ENCODE peak calls at places on chromosomes 3 and 15, in nine cellular contexts. U is endodermal cell; F is naive thymus-derived CD4-positive, alpha-beta T cell; S is A549; W is ovary; X is pancreas; N is brain microvascular endothelial cell; L is fibroblast of lung; O is cardiac muscle cell. I is an unnamed sample.

GRCh38 chr15:63870043-63870394 is 36.3 kb upstream of the HERC1 start:
- DNase-seq in U (no peak), F (no peak), S (no peak), W (no peak), X (no peak), N (no peak), L (no peak), O (no peak), I (no peak)

GRCh38 chr3:161049683-161050248 is 55.4 kb downstream of the B3GALNT1 start:
- DNase-seq in U (no peak), F (no peak), S (no peak), W (no peak), X (no peak), N (no peak), L (no peak), O (no peak), I (no peak)

GRCh38 chr3:16249336-16249735 is 15.4 kb downstream of the DPH3 start:
- DNase-seq in U (peak), F (no peak), S (peak), W (no peak), X (no peak), N (peak), L (peak), O (peak), I (no peak)

GRCh38 chr15:50112488-50113186 is 6.4 kb downstream of the ATP8B4 start:
- DNase-seq in U (no peak), F (no peak), S (no peak), W (no peak), X (no peak), N (no peak), L (no peak), O (no peak), I (peak)

GRCh38 chr3:20061331-20061730 is 21.1 kb downstream of the KAT2B start:
- DNase-seq in U (no peak), F (no peak), S (no peak), W (no peak), X (no peak), N (no peak), L (no peak), O (no peak), I (no peak)

GRCh38 chr3:114586119-114586518 is 292.3 kb downstream of the TIGIT start:
- DNase-seq in U (no peak), F (no peak), S (no peak), W (no peak), X (no peak), N (no peak), L (no peak), O (no peak), I (no peak)

GRCh38 chr15:74529911-74530310 is 11.1 kb upstream of the ARID3B start:
- DNase-seq in U (no peak), F (no peak), S (no peak), W (no peak), X (no peak), N (peak), L (peak), O (no peak), I (no peak)

GRCh38 chr3:105686324-105686897 is 182.4 kb downstream of the CBLB start:
- DNase-seq in U (no peak), F (peak), S (peak), W (no peak), X (no peak), N (no peak), L (peak), O (no peak), I (no peak)

GRCh38 chr15:58437531-58438105 is 5.8 kb downstream of the LIPC start:
- DNase-seq in U (no peak), F (no peak), S (no peak), W (no peak), X (no peak), N (peak), L (no peak), O (no peak), I (no peak)

GRCh38 chr3:146071636-146072035 is 89.3 kb downstream of the PLOD2 start:
- DNase-seq in U (no peak), F (no peak), S (no peak), W (no peak), X (no peak), N (no peak), L (no peak), O (no peak), I (no peak)

GRCh38 chr3:52845691-52846426 is 11.0 kb upstream of the MUSTN1 start:
- DNase-seq in U (peak), F (no peak), S (no peak), W (no peak), X (no peak), N (no peak), L (no peak), O (no peak), I (no peak)

GRCh38 chr15:41653760-41654159 is 6.4 kb upstream of the MGA start:
- DNase-seq in U (no peak), F (no peak), S (no peak), W (no peak), X (no peak), N (no peak), L (no peak), O (no peak), I (peak)

GRCh38 chr15:81411969-81412633 is 38.1 kb upstream of the TMC3 start:
- DNase-seq in U (no peak), F (no peak), S (no peak), W (no peak), X (no peak), N (no peak), L (no peak), O (peak), I (no peak)

GRCh38 chr3:53258600-53259426 is 3.0 kb upstream of the TKT start:
- DNase-seq in U (peak), F (no peak), S (no peak), W (no peak), X (no peak), N (no peak), L (no peak), O (no peak), I (no peak)

GRCh38 chr15:73822998-73823397 is 50.4 kb upstream of the TBC1D21 start:
- DNase-seq in U (peak), F (no peak), S (no peak), W (no peak), X (no peak), N (peak), L (peak), O (peak), I (no peak)

GRCh38 chr3:195258449-195259145 is 12.4 kb downstream of the XXYLT1 start:
- DNase-seq in U (peak), F (no peak), S (no peak), W (no peak), X (no peak), N (no peak), L (peak), O (no peak), I (no peak)

GRCh38 chr3:72550582-72551262 is 297.5 kb downstream of the SHQ1 start:
- DNase-seq in U (no peak), F (no peak), S (no peak), W (no peak), X (no peak), N (no peak), L (no peak), O (no peak), I (no peak)

GRCh38 chr3:64977308-64978100 is 289.7 kb upstream of the ADAMTS9 start:
- DNase-seq in U (peak), F (no peak), S (no peak), W (no peak), X (no peak), N (peak), L (peak), O (no peak), I (no peak)

GRCh38 chr3:193764959-193765358 is 172.0 kb downstream of the OPA1 start:
- DNase-seq in U (no peak), F (no peak), S (no peak), W (no peak), X (no peak), N (no peak), L (no peak), O (no peak), I (no peak)

GRCh38 chr3:5376761-5377160 is 189.3 kb downstream of the EDEM1 start:
- DNase-seq in U (peak), F (no peak), S (no peak), W (no peak), X (no peak), N (no peak), L (no peak), O (no peak), I (no peak)

GRCh38 chr3:59709702-59710555 is 660.1 kb upstream of the CFAP20DC start:
- DNase-seq in U (no peak), F (peak), S (no peak), W (no peak), X (no peak), N (no peak), L (no peak), O (no peak), I (peak)

GRCh38 chr15:61755461-61755860 is 304.8 kb downstream of the VPS13C start:
- DNase-seq in U (no peak), F (no peak), S (no peak), W (no peak), X (no peak), N (no peak), L (no peak), O (no peak), I (no peak)

GRCh38 chr15:77988386-77989301 is 88.9 kb downstream of the TBC1D2B start:
- DNase-seq in U (no peak), F (no peak), S (no peak), W (peak), X (no peak), N (no peak), L (no peak), O (no peak), I (no peak)

GRCh38 chr15:74780983-74781672 is 752 bp upstream of the CSK start:
- DNase-seq in U (peak), F (peak), S (no peak), W (no peak), X (no peak), N (no peak), L (peak), O (peak), I (peak)

GRCh38 chr3:27758083-27758482 is 36.0 kb upstream of the EOMES start:
- DNase-seq in U (no peak), F (no peak), S (peak), W (no peak), X (no peak), N (peak), L (peak), O (no peak), I (no peak)

GRCh38 chr3:57864853-57865252 is 108.7 kb downstream of the SLMAP start:
- DNase-seq in U (no peak), F (no peak), S (peak), W (no peak), X (no peak), N (peak), L (peak), O (peak), I (no peak)

GRCh38 chr15:89101302-89102191 is 13.3 kb downstream of the ABHD2 start:
- DNase-seq in U (no peak), F (no peak), S (peak), W (peak), X (peak), N (peak), L (peak), O (peak), I (no peak)

GRCh38 chr3:50971487-50971924 is 296.8 kb downstream of the DOCK3 start:
- DNase-seq in U (peak), F (peak), S (peak), W (no peak), X (peak), N (peak), L (peak), O (peak), I (peak)

GRCh38 chr3:76585794-76586392 is 454.0 kb upstream of the ROBO2 start:
- DNase-seq in U (no peak), F (no peak), S (peak), W (no peak), X (no peak), N (no peak), L (peak), O (peak), I (no peak)

GRCh38 chr3:149628957-149629670 is 28.7 kb downstream of the WWTR1 start:
- DNase-seq in U (no peak), F (no peak), S (no peak), W (no peak), X (no peak), N (no peak), L (peak), O (no peak), I (no peak)

GRCh38 chr3:89113887-89114840 is 6.7 kb downstream of the EPHA3 start:
- DNase-seq in U (peak), F (no peak), S (peak), W (peak), X (peak), N (peak), L (peak), O (peak), I (no peak)

GRCh38 chr15:56371495-56372147 is 6.4 kb downstream of the TEX9 start:
- DNase-seq in U (no peak), F (no peak), S (no peak), W (no peak), X (no peak), N (no peak), L (no peak), O (no peak), I (no peak)

GRCh38 chr3:187689984-187690383 is 12.4 kb downstream of the RTP2 start:
- DNase-seq in U (no peak), F (no peak), S (no peak), W (no peak), X (no peak), N (peak), L (peak), O (no peak), I (no peak)

GRCh38 chr3:10419637-10420232 is 85.7 kb downstream of the ATP2B2 start:
- DNase-seq in U (no peak), F (peak), S (no peak), W (no peak), X (no peak), N (no peak), L (peak), O (no peak), I (no peak)

GRCh38 chr3:55269636-55270035 is 217.5 kb downstream of the WNT5A start:
- DNase-seq in U (no peak), F (no peak), S (no peak), W (no peak), X (no peak), N (no peak), L (no peak), O (no peak), I (no peak)

GRCh38 chr15:31574761-31575160 is 248.1 kb downstream of the KLF13 start:
- DNase-seq in U (no peak), F (no peak), S (no peak), W (no peak), X (no peak), N (no peak), L (no peak), O (peak), I (no peak)

GRCh38 chr3:56125358-56126005 is 342.8 kb downstream of the ERC2 start:
- DNase-seq in U (no peak), F (no peak), S (peak), W (no peak), X (no peak), N (peak), L (peak), O (peak), I (no peak)

GRCh38 chr3:153640689-153641308 is 478.8 kb downstream of the RAP2B start:
- DNase-seq in U (peak), F (no peak), S (no peak), W (no peak), X (no peak), N (no peak), L (no peak), O (no peak), I (no peak)

GRCh38 chr3:142925140-142925539 is 36.3 kb upstream of the PCOLCE2 start:
- DNase-seq in U (no peak), F (no peak), S (no peak), W (no peak), X (no peak), N (no peak), L (no peak), O (no peak), I (no peak)

GRCh38 chr15:42010434-42010833 is 10.4 kb downstream of the PLA2G4E start:
- DNase-seq in U (no peak), F (no peak), S (no peak), W (no peak), X (no peak), N (no peak), L (no peak), O (no peak), I (no peak)

DNA sequence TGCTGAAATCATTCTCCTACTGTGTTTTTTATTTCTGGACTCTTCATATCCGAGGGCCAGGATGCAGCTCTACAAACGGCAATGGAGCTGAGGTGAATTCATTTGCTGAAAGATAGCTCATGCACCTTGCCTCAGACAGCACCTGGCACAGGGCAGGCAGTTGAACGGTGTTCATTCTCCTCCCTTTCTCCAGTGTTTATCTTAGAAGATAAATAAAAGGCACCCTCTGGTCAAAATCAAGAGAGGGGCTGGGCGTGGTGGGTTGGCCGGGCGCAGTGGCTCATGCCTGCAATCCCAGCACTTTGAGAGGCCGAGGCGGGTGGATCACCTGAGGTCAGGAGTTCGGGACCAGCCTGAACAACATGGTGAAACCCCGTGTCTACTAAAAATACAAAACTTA is 79.3 kb upstream of the LMOD3 start:
- DNase-seq in U (no peak), F (no peak), S (no peak), W (no peak), X (no peak), N (no peak), L (no peak), O (no peak), I (no peak)
- H3K27ac ChIP-seq in U (no peak), F (no peak), S (peak), W (no peak), X (no peak), N (no peak), L (no peak), O (peak), I (no peak)

DNA sequence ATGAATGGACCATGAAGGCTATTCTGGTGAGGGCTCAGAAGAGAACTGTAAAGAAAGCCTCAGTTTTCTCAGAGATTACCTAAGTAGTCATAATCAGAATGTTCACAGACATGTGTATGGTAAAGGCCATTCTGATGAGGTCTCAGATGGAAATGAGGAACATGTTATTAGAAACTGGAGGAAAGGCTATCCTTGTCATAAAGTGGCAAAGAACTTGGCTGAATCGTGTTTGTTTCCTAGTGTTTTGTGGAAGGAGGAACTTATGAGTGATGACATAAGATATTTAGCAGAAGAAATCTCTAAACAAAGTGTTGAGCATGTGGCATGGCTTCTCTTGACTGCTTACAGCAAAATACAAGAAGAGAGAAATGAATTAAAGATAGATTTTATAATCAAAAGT is 12.8 kb upstream of the KLHL40 start:
- DNase-seq in U (no peak), F (no peak), S (no peak), W (no peak), X (no peak), N (no peak), L (no peak), O (no peak), I (peak)
- H3K27ac ChIP-seq in U (no peak), F (no peak), S (no peak), W (no peak), X (no peak), N (no peak), L (no peak), O (no peak), I (no peak)

GRCh38 chr3:46604127-46604526 is 8.2 kb upstream of the FAM240A start:
- DNase-seq in U (no peak), F (no peak), S (no peak), W (no peak), X (no peak), N (no peak), L (no peak), O (no peak), I (peak)
- H3K27ac ChIP-seq in U (no peak), F (no peak), S (no peak), W (no peak), X (no peak), N (no peak), L (no peak), O (no peak), I (no peak)

GRCh38 chr3:134373278-134373941 is 837 bp downstream of the AMOTL2 start:
- DNase-seq in U (peak), F (no peak), S (peak), W (peak), X (peak), N (peak), L (peak), O (peak), I (no peak)

GRCh38 chr3:134376385-134376765 is 2.1 kb upstream of the AMOTL2 start:
- DNase-seq in U (no peak), F (no peak), S (no peak), W (no peak), X (no peak), N (no peak), L (no peak), O (no peak), I (no peak)

GRCh38 chr3:134373942-134374790 is at the start of gene AMOTL2:
- DNase-seq in U (peak), F (no peak), S (peak), W (peak), X (peak), N (peak), L (peak), O (peak), I (peak)

GRCh38 chr3:134375542-134376384 is 1.5 kb upstream of the AMOTL2 start:
- DNase-seq in U (no peak), F (no peak), S (no peak), W (no peak), X (no peak), N (no peak), L (no peak), O (no peak), I (no peak)

GRCh38 chr3:134374791-134375541 is 719 bp upstream of the AMOTL2 start:
- DNase-seq in U (peak), F (no peak), S (peak), W (peak), X (peak), N (no peak), L (no peak), O (no peak), I (no peak)
- H3K27ac ChIP-seq in U (peak), F (no peak), S (peak), W (peak), X (peak), N (peak), L (peak), O (peak), I (no peak)

GRCh38 chr15:33044598-33044997 is 149.9 kb downstream of the FMN1 start:
- DNase-seq in U (no peak), F (no peak), S (no peak), W (no peak), X (no peak), N (no peak), L (no peak), O (no peak), I (no peak)
- H3K27ac ChIP-seq in U (no peak), F (no peak), S (no peak), W (no peak), X (no peak), N (no peak), L (no peak), O (no peak), I (no peak)

I was measured in HL-60.